ENCODE peak calls at places on chromosomes 13 and 19, in four cellular contexts. L is Caco-2; Y is stimulated activated CD4-positive, alpha-beta T cell treated with anti-CD3 and anti-CD28 coated beads, TNF-alpha, amount 100 ng/mL, for 1 hour; M is uterus. R is an unnamed sample.

GRCh38 chr19:38262585-38263268 is 1.6 kb upstream of the SPINT2 start:
- DNase-seq in L (no peak), Y (no peak), M (no peak), R (no peak)

GRCh38 chr19:36201684-36202083 is 12.8 kb downstream of the ZNF565 start:
- DNase-seq in L (no peak), Y (no peak), M (no peak), R (no peak)

GRCh38 chr19:43450545-43450997 is 14.8 kb downstream of the LYPD3 start:
- DNase-seq in L (no peak), Y (no peak), M (no peak), R (no peak)

GRCh38 chr19:3898426-3898825 is 17.9 kb downstream of the ATCAY start:
- DNase-seq in L (no peak), Y (no peak), M (no peak), R (no peak)

GRCh38 chr13:67383358-67383757 is 153.2 kb upstream of the PCDH9 start:
- DNase-seq in L (no peak), Y (no peak), M (no peak), R (no peak)

GRCh38 chr19:8575467-8575997 is 1.7 kb downstream of the MYO1F start:
- DNase-seq in L (no peak), Y (peak; percentile 25), M (no peak), R (no peak)

GRCh38 chr19:3814648-3815047 is 28.5 kb upstream of the MATK start:
- DNase-seq in L (no peak), Y (no peak), M (no peak), R (no peak)

GRCh38 chr13:33279898-33280549 is 5.5 kb downstream of the STARD13 start:
- DNase-seq in L (peak; percentile 46), Y (no peak), M (no peak), R (no peak)

GRCh38 chr13:29886446-29886845 is 36.0 kb upstream of the UBL3 start:
- DNase-seq in L (no peak), Y (no peak), M (no peak), R (no peak)

GRCh38 chr13:108214511-108215383 is 589 bp downstream of the LIG4 start:
- DNase-seq in L (no peak), Y (no peak), M (peak; percentile 16), R (no peak)

GRCh38 chr19:1521636-1522035 is 2.2 kb upstream of the PLK5 start:
- DNase-seq in L (no peak), Y (no peak), M (peak; percentile 50), R (no peak)

GRCh38 chr13:48108106-48108505 is 13.2 kb upstream of the MED4 start:
- DNase-seq in L (no peak), Y (no peak), M (no peak), R (no peak)

GRCh38 chr19:40241809-40242384 is 15.4 kb upstream of the CCNP start:
- DNase-seq in L (no peak), Y (no peak), M (peak; percentile 70), R (no peak)

GRCh38 chr13:33135097-33135496 is 118.9 kb downstream of the KL start:
- DNase-seq in L (no peak), Y (no peak), M (no peak), R (no peak)

GRCh38 chr19:49196527-49197240 is 39.1 kb downstream of the TRPM4 start:
- DNase-seq in L (no peak), Y (no peak), M (peak; percentile 53), R (no peak)

GRCh38 chr13:79404985-79405384 is 1.1 kb downstream of the RBM26 start:
- DNase-seq in L (no peak), Y (no peak), M (no peak), R (peak; percentile 38)

GRCh38 chr19:31284621-31285020 is 64.6 kb downstream of the TSHZ3 start:
- DNase-seq in L (no peak), Y (no peak), M (no peak), R (no peak)

GRCh38 chr13:64075543-64076271 is 2660.1 kb upstream of the PCDH20 start:
- DNase-seq in L (peak; percentile 17), Y (no peak), M (no peak), R (no peak)

GRCh38 chr13:77907653-77908341 is 10.8 kb downstream of the EDNRB start:
- DNase-seq in L (no peak), Y (no peak), M (peak; percentile 16), R (no peak)

GRCh38 chr19:10603084-10603872 is 16.2 kb upstream of the AP1M2 start:
- DNase-seq in L (no peak), Y (peak; percentile 47), M (peak; percentile 27), R (peak; percentile 48)

GRCh38 chr19:4206818-4207484 is 22.4 kb upstream of the EBI3 start:
- DNase-seq in L (no peak), Y (no peak), M (no peak), R (no peak)

GRCh38 chr19:2534374-2535050 is 58.6 kb downstream of the GADD45B start:
- DNase-seq in L (no peak), Y (no peak), M (no peak), R (no peak)

GRCh38 chr19:46049597-46049996 is 8.8 kb upstream of the IGFL4 start:
- DNase-seq in L (no peak), Y (no peak), M (no peak), R (no peak)

GRCh38 chr19:1466018-1466460 is 13.0 kb downstream of the C19orf25 start:
- DNase-seq in L (no peak), Y (no peak), M (no peak), R (no peak)

R was measured in D341Med.